ENCODE peak calls at places on chromosomes 6 and 20, in eight cellular contexts. Z, Y, R, A, E, H, V and J are unnamed samples.
A peak's percentile ranks its signal among the peaks of the same experiment; 100 is the strongest.

GRCh38 chr6:5809471-5809870 is 197.3 kb downstream of the NRN1 start:
- DNase-seq in Z (no peak), Y (no peak), R (no peak), A (no peak), E (no peak), H (no peak), V (no peak), J (no peak)

GRCh38 chr6:1105833-1106400 is 206.0 kb upstream of the FOXQ1 start:
- DNase-seq in Z (no peak), Y (no peak), R (no peak), A (no peak), E (no peak), H (no peak), V (no peak), J (no peak)

GRCh38 chr6:139287868-139288267 is 3.9 kb downstream of the TXLNB start:
- DNase-seq in Z (no peak), Y (peak; percentile 70), R (no peak), A (no peak), E (no peak), H (no peak), V (no peak), J (no peak)

GRCh38 chr20:62603021-62603906 is 39.0 kb upstream of the SLCO4A1 start:
- DNase-seq in Z (peak; percentile 96), Y (peak; percentile 31), R (no peak), A (peak; percentile 85), E (no peak), H (peak; percentile 65), V (no peak), J (peak; percentile 30)

GRCh38 chr6:13615802-13616140 is 636 bp downstream of the NOL7 start:
- DNase-seq in Z (peak; percentile 49), Y (peak; percentile 48), R (peak; percentile 16), A (no peak), E (no peak), H (peak; percentile 33), V (no peak), J (peak; percentile 56)

GRCh38 chr6:170291271-170292110 is 613 bp upstream of the DLL1 start:
- DNase-seq in Z (peak; percentile 22), Y (peak; percentile 23), R (no peak), A (no peak), E (peak; percentile 90), H (no peak), V (peak; percentile 92), J (peak; percentile 48)

GRCh38 chr20:62799873-62800272 is 3.6 kb downstream of the MRGBP start:
- DNase-seq in Z (no peak), Y (no peak), R (no peak), A (no peak), E (no peak), H (no peak), V (no peak), J (no peak)

GRCh38 chr6:100468966-100469859 is 4.5 kb upstream of the SIM1 start:
- DNase-seq in Z (peak; percentile 27), Y (no peak), R (no peak), A (no peak), E (peak; percentile 66), H (no peak), V (no peak), J (no peak)

GRCh38 chr20:210809-211502 is 16.1 kb upstream of the DEFB129 start:
- DNase-seq in Z (no peak), Y (no peak), R (no peak), A (no peak), E (no peak), H (no peak), V (no peak), J (no peak)

GRCh38 chr6:158020272-158020711 is 38.6 kb downstream of the SYNJ2 start:
- DNase-seq in Z (peak; percentile 83), Y (no peak), R (no peak), A (no peak), E (no peak), H (no peak), V (no peak), J (no peak)

GRCh38 chr20:33005132-33005566 is 916 bp upstream of the SUN5 start:
- DNase-seq in Z (peak; percentile 20), Y (peak; percentile 41), R (no peak), A (peak; percentile 5), E (no peak), H (no peak), V (no peak), J (no peak)

GRCh38 chr6:34349226-34349625 is 43.2 kb downstream of the NUDT3 start:
- DNase-seq in Z (no peak), Y (no peak), R (no peak), A (no peak), E (no peak), H (no peak), V (no peak), J (no peak)

GRCh38 chr6:166045173-166045957 is 122.3 kb downstream of the TBXT start:
- DNase-seq in Z (peak; percentile 17), Y (no peak), R (no peak), A (peak; percentile 8), E (no peak), H (no peak), V (no peak), J (no peak)

GRCh38 chr20:41897708-41898107 is 279.5 kb upstream of the CHD6 start:
- DNase-seq in Z (no peak), Y (no peak), R (no peak), A (no peak), E (no peak), H (no peak), V (no peak), J (no peak)

GRCh38 chr20:17910828-17911294 is 57.7 kb downstream of the SNX5 start:
- DNase-seq in Z (peak; percentile 90), Y (no peak), R (no peak), A (peak; percentile 93), E (peak; percentile 15), H (peak; percentile 28), V (no peak), J (no peak)

GRCh38 chr20:21514553-21515251 is 838 bp upstream of the NKX2-2 start:
- DNase-seq in Z (no peak), Y (no peak), R (no peak), A (no peak), E (peak; percentile 17), H (no peak), V (peak; percentile 70), J (no peak)

GRCh38 chr20:25197870-25198190 is 2.3 kb downstream of the ENTPD6 start:
- DNase-seq in Z (no peak), Y (no peak), R (no peak), A (no peak), E (no peak), H (no peak), V (no peak), J (no peak)

GRCh38 chr20:33110147-33110825 is 30.8 kb downstream of the BPIFB4 start:
- DNase-seq in Z (no peak), Y (no peak), R (no peak), A (no peak), E (no peak), H (no peak), V (no peak), J (no peak)

GRCh38 chr6:16374796-16375195 is 136.4 kb downstream of the GMPR start:
- DNase-seq in Z (no peak), Y (no peak), R (no peak), A (peak; percentile 31), E (no peak), H (no peak), V (no peak), J (no peak)

GRCh38 chr20:3890410-3890751 is 1.2 kb downstream of the PANK2 start:
- DNase-seq in Z (peak; percentile 19), Y (peak; percentile 39), R (no peak), A (peak; percentile 43), E (peak; percentile 31), H (peak; percentile 59), V (no peak), J (no peak)

GRCh38 chr20:33828326-33828834 is 17.2 kb downstream of the CHMP4B start:
- DNase-seq in Z (no peak), Y (peak; percentile 39), R (no peak), A (no peak), E (no peak), H (no peak), V (no peak), J (no peak)

GRCh38 chr6:42342011-42342553 is 109.6 kb downstream of the TRERF1 start:
- DNase-seq in Z (no peak), Y (no peak), R (no peak), A (no peak), E (no peak), H (no peak), V (no peak), J (no peak)

GRCh38 chr6:37314803-37315515 is 38.8 kb upstream of the RNF8 start:
- DNase-seq in Z (peak; percentile 38), Y (peak; percentile 47), R (no peak), A (peak; percentile 46), E (no peak), H (peak; percentile 36), V (peak; percentile 42), J (peak; percentile 36)

GRCh38 chr20:62356143-62356947 is 10.8 kb downstream of the LAMA5 start:
- DNase-seq in Z (no peak), Y (no peak), R (no peak), A (no peak), E (peak; percentile 84), H (no peak), V (no peak), J (no peak)

GRCh38 chr6:128963561-128963960 is 80.6 kb downstream of the LAMA2 start:
- DNase-seq in Z (peak; percentile 5), Y (no peak), R (no peak), A (peak; percentile 57), E (no peak), H (no peak), V (no peak), J (no peak)

GRCh38 chr6:54801244-54801643 is 45.3 kb upstream of the FAM83B start:
- DNase-seq in Z (no peak), Y (no peak), R (no peak), A (no peak), E (no peak), H (no peak), V (no peak), J (no peak)

GRCh38 chr6:42339991-42340401 is 111.7 kb downstream of the TRERF1 start:
- DNase-seq in Z (peak; percentile 51), Y (no peak), R (no peak), A (peak; percentile 23), E (no peak), H (peak; percentile 76), V (no peak), J (peak; percentile 60)

GRCh38 chr6:15922510-15923307 is 206.2 kb upstream of the MYLIP start:
- DNase-seq in Z (peak; percentile 33), Y (no peak), R (no peak), A (peak; percentile 67), E (no peak), H (no peak), V (no peak), J (no peak)

GRCh38 chr6:152471459-152472070 is 165.6 kb downstream of the SYNE1 start:
- DNase-seq in Z (peak; percentile 85), Y (no peak), R (no peak), A (peak; percentile 14), E (no peak), H (no peak), V (no peak), J (no peak)

GRCh38 chr6:165986647-165987482 is 180.8 kb downstream of the TBXT start:
- DNase-seq in Z (no peak), Y (no peak), R (no peak), A (peak; percentile 49), E (peak; percentile 69), H (peak; percentile 7), V (no peak), J (no peak)

GRCh38 chr6:157471895-157472686 is 91.1 kb downstream of the ZDHHC14 start:
- DNase-seq in Z (no peak), Y (no peak), R (no peak), A (no peak), E (no peak), H (no peak), V (no peak), J (no peak)

GRCh38 chr6:101722991-101723579 is 329.6 kb downstream of the GRIK2 start:
- DNase-seq in Z (no peak), Y (no peak), R (no peak), A (peak; percentile 89), E (no peak), H (peak; percentile 49), V (no peak), J (no peak)

GRCh38 chr20:33411136-33411690 is 9.9 kb upstream of the CDK5RAP1 start:
- DNase-seq in Z (no peak), Y (no peak), R (no peak), A (no peak), E (no peak), H (no peak), V (no peak), J (no peak)

GRCh38 chr20:433300-433975 is 25.3 kb downstream of the RBCK1 start:
- DNase-seq in Z (peak; percentile 84), Y (no peak), R (no peak), A (no peak), E (no peak), H (no peak), V (no peak), J (peak; percentile 53)